ENCODE peak calls at places on chromosome 3, in four cellular contexts. Z, M, C and V are unnamed samples.

GRCh38 chr3:166291510-166291909 is 454.3 kb upstream of the BCHE start:
- DNase-seq in Z (no peak), M (no peak), C (no peak), V (no peak)

GRCh38 chr3:88231632-88232031 is 81.9 kb downstream of the C3orf38 start:
- DNase-seq in Z (no peak), C (no peak), M (no peak), V (no peak)

GRCh38 chr3:44077267-44077666 is 164.4 kb upstream of the TOPAZ1 start:
- DNase-seq in C (no peak), Z (no peak), M (no peak), V (peak; percentile 19)

GRCh38 chr3:171323934-171324535 is 136.2 kb downstream of the TNIK start:
- DNase-seq in C (no peak), M (no peak), Z (no peak), V (no peak)

GRCh38 chr3:149342413-149343340 is 9.2 kb upstream of the TM4SF18 start:
- DNase-seq in C (no peak), Z (peak; percentile 78), M (peak; percentile 94), V (peak; percentile 85)

GRCh38 chr3:39315420-39315819 is 14.1 kb upstream of the CCR8 start:
- DNase-seq in M (no peak), C (no peak), Z (no peak), V (no peak)

GRCh38 chr3:132285620-132285945 is 31.6 kb upstream of the ACP3 start:
- DNase-seq in Z (no peak), C (no peak), M (no peak), V (no peak)

GRCh38 chr3:22977042-22977441 is 226.1 kb upstream of the UBE2E2 start:
- DNase-seq in C (no peak), Z (no peak), M (no peak), V (no peak)

GRCh38 chr3:52532838-52533622 is 627 bp downstream of the NT5DC2 start:
- DNase-seq in M (no peak), Z (peak; percentile 18), C (peak; percentile 40), V (no peak)

GRCh38 chr3:120850326-120851295 is 57.4 kb upstream of the STXBP5L start:
- DNase-seq in Z (no peak), C (no peak), M (peak; percentile 45), V (no peak)

GRCh38 chr3:45029661-45030060 is 3.6 kb downstream of the CLEC3B start:
- DNase-seq in C (no peak), Z (peak; percentile 82), M (peak; percentile 81), V (peak; percentile 74)

GRCh38 chr3:65439641-65440040 is 599.1 kb downstream of the MAGI1 start:
- DNase-seq in Z (peak; percentile 64), M (peak; percentile 25), C (peak; percentile 35), V (peak; percentile 62)

GRCh38 chr3:50238549-50239026 is 2.6 kb downstream of the GNAI2 start:
- DNase-seq in Z (no peak), C (peak; percentile 93), M (no peak), V (peak; percentile 74)

GRCh38 chr3:149273096-149273751 is 51.6 kb upstream of the CP start:
- DNase-seq in M (peak; percentile 70), Z (peak; percentile 87), C (peak; percentile 40), V (peak; percentile 85)

GRCh38 chr3:182323898-182324297 is 469.4 kb upstream of the ATP11B start:
- DNase-seq in M (peak; percentile 32), Z (no peak), C (no peak), V (no peak)

GRCh38 chr3:55203006-55203405 is 275.1 kb upstream of the LRTM1 start:
- DNase-seq in C (no peak), M (peak; percentile 90), Z (peak; percentile 73), V (no peak)

GRCh38 chr3:69081583-69082262 is 1.6 kb upstream of the UBA3 start:
- DNase-seq in C (no peak), Z (no peak), M (peak; percentile 51), V (peak; percentile 76)

GRCh38 chr3:167876603-167877325 is 141.2 kb downstream of the SERPINI1 start:
- DNase-seq in M (peak; percentile 91), C (no peak), Z (peak; percentile 79), V (peak; percentile 69)

GRCh38 chr3:120908030-120908802 is at the start of gene STXBP5L:
- DNase-seq in M (peak; percentile 51), C (peak; percentile 89), Z (peak; percentile 78), V (peak; percentile 81)

GRCh38 chr3:13791501-13792490 is 88.1 kb downstream of the WNT7A start:
- DNase-seq in M (no peak), C (no peak), Z (no peak), V (no peak)

GRCh38 chr3:41574900-41575299 is 375.6 kb downstream of the CTNNB1 start:
- DNase-seq in Z (no peak), C (no peak), M (no peak), V (no peak)

GRCh38 chr3:39106281-39107055 is 959 bp downstream of the GORASP1 start:
- DNase-seq in Z (peak; percentile 29), C (no peak), M (peak; percentile 33), V (peak; percentile 57)

GRCh38 chr3:142796823-142797222 is 73.0 kb downstream of the TRPC1 start:
- DNase-seq in C (no peak), M (no peak), Z (no peak), V (no peak)

GRCh38 chr3:51934139-51934850 is 7.4 kb downstream of the RRP9 start:
- DNase-seq in Z (no peak), C (no peak), M (no peak), V (no peak)

GRCh38 chr3:175980731-175981130 is 1121.6 kb downstream of the NAALADL2 start:
- DNase-seq in Z (no peak), M (peak; percentile 14), C (no peak), V (no peak)

GRCh38 chr3:193190387-193190786 is 50.6 kb upstream of the PLAAT1 start:
- DNase-seq in M (peak; percentile 6), Z (peak; percentile 21), C (no peak), V (peak; percentile 64)
- TF ChIP-seq CTCF in M (peak; percentile 30), Z (peak; percentile 53), C (peak; percentile 29), V (peak; percentile 53)

GRCh38 chr3:150370982-150371381 is 37.1 kb upstream of the TSC22D2 start:
- DNase-seq in Z (peak; percentile 22), M (no peak), C (no peak), V (no peak)
- H3K4me3 ChIP-seq in Z (peak overlapping the region; percentile 54), M (peak overlapping the region; percentile 68), C (no peak overlapping the region), V (no peak overlapping the region)

DNA sequence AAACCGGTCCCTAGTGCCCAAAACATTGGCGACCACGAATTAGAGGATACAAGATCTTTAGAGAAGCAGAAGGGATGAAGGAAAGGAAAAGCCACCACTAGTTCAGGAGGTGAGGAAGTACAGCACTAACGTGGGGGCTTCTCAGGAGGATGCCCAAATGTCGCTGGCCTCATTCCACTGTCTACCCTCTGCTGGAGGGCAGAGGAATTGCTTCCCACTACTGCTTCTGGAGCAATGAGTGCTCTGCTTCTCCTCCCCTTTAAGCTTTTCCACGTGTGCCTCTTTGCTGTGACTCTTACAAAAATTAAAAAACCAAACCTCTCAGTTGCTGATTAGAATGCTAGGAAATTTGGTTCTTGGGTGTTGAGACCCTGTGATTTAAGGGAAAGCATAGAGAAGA is 281.3 kb downstream of the CLSTN2 start:
- DNase-seq in Z (no peak), M (no peak), C (no peak), V (peak; percentile 6)
- TF ChIP-seq CTCF in Z (peak; percentile 40), M (peak; percentile 24), C (peak; percentile 41), V (peak; percentile 58)

GRCh38 chr3:143811602-143812001 is 36.7 kb downstream of the SLC9A9 start:
- DNase-seq in C (peak; percentile 26), M (no peak), Z (no peak), V (no peak)

GRCh38 chr3:143808999-143809700 is 39.1 kb downstream of the SLC9A9 start:
- DNase-seq in Z (peak; percentile 26), M (peak; percentile 19), C (no peak), V (no peak)

GRCh38 chr3:143812411-143812968 is 35.8 kb downstream of the SLC9A9 start:
- DNase-seq in Z (no peak), C (no peak), M (no peak), V (no peak)

GRCh38 chr3:143810866-143811265 is 37.4 kb downstream of the SLC9A9 start:
- DNase-seq in M (no peak), Z (no peak), C (no peak), V (no peak)

GRCh38 chr3:143814358-143814968 is 33.8 kb downstream of the SLC9A9 start:
- DNase-seq in M (no peak), Z (no peak), C (no peak), V (no peak)
- H3K4me3 ChIP-seq in M (no peak overlapping the region), Z (no peak overlapping the region), C (no peak overlapping the region), V (no peak overlapping the region)